ENCODE peak calls at places on chromosomes 3 and 15, in nine cellular contexts. One of them, this sample, is unnamed.

GRCh38 chr15:77144028-77144427 is 73.1 kb upstream of the TSPAN3 start:
- DNase-seq in body of pancreas: no peak
- DNase-seq in HT1080: no peak
- DNase-seq in stimulated activated CD8-positive, alpha-beta memory T cell treated with anti-CD3 and anti-CD28 coated beads, Interleukin-2, amount 100 ng/mL, for 1 hour: no peak
- DNase-seq in activated CD4-positive, alpha-beta T cell treated with anti-CD3 and anti-CD28 coated beads, Interleukin-2, amount 50 U/mL, for 24 hours: no peak
- DNase-seq in non-pigmented ciliary epithelial cell: no peak
- DNase-seq in posterior vena cava: no peak
- DNase-seq in mucosa of descending colon: no peak
- DNase-seq in AG09309: peak; percentile 20
- DNase-seq in this sample: no peak

GRCh38 chr3:14857506-14857905 is 38.7 kb downstream of the FGD5 start:
- DNase-seq in body of pancreas: no peak
- DNase-seq in HT1080: no peak
- DNase-seq in stimulated activated CD8-positive, alpha-beta memory T cell treated with anti-CD3 and anti-CD28 coated beads, Interleukin-2, amount 100 ng/mL, for 1 hour: no peak
- DNase-seq in activated CD4-positive, alpha-beta T cell treated with anti-CD3 and anti-CD28 coated beads, Interleukin-2, amount 50 U/mL, for 24 hours: no peak
- DNase-seq in non-pigmented ciliary epithelial cell: no peak
- DNase-seq in posterior vena cava: no peak
- DNase-seq in mucosa of descending colon: no peak
- DNase-seq in AG09309: no peak
- DNase-seq in this sample: no peak

GRCh38 chr3:72449551-72449950 is 398.7 kb downstream of the SHQ1 start:
- DNase-seq in body of pancreas: no peak
- DNase-seq in HT1080: no peak
- DNase-seq in stimulated activated CD8-positive, alpha-beta memory T cell treated with anti-CD3 and anti-CD28 coated beads, Interleukin-2, amount 100 ng/mL, for 1 hour: no peak
- DNase-seq in activated CD4-positive, alpha-beta T cell treated with anti-CD3 and anti-CD28 coated beads, Interleukin-2, amount 50 U/mL, for 24 hours: no peak
- DNase-seq in non-pigmented ciliary epithelial cell: peak; percentile 28
- DNase-seq in posterior vena cava: no peak
- DNase-seq in mucosa of descending colon: no peak
- DNase-seq in AG09309: peak; percentile 71
- DNase-seq in this sample: no peak

GRCh38 chr15:76973362-76973743 is 21.6 kb upstream of the PSTPIP1 start:
- DNase-seq in body of pancreas: peak; percentile 39
- DNase-seq in HT1080: peak; percentile 42
- DNase-seq in stimulated activated CD8-positive, alpha-beta memory T cell treated with anti-CD3 and anti-CD28 coated beads, Interleukin-2, amount 100 ng/mL, for 1 hour: peak; percentile 33
- DNase-seq in activated CD4-positive, alpha-beta T cell treated with anti-CD3 and anti-CD28 coated beads, Interleukin-2, amount 50 U/mL, for 24 hours: peak; percentile 37
- DNase-seq in non-pigmented ciliary epithelial cell: no peak
- DNase-seq in posterior vena cava: no peak
- DNase-seq in mucosa of descending colon: peak; percentile 43
- DNase-seq in AG09309: no peak
- DNase-seq in this sample: no peak

GRCh38 chr3:126339466-126339865 is 17.7 kb downstream of the KLF15 start:
- DNase-seq in body of pancreas: no peak
- DNase-seq in HT1080: no peak
- DNase-seq in stimulated activated CD8-positive, alpha-beta memory T cell treated with anti-CD3 and anti-CD28 coated beads, Interleukin-2, amount 100 ng/mL, for 1 hour: no peak
- DNase-seq in activated CD4-positive, alpha-beta T cell treated with anti-CD3 and anti-CD28 coated beads, Interleukin-2, amount 50 U/mL, for 24 hours: no peak
- DNase-seq in non-pigmented ciliary epithelial cell: no peak
- DNase-seq in posterior vena cava: peak; percentile 36
- DNase-seq in mucosa of descending colon: no peak
- DNase-seq in AG09309: no peak
- DNase-seq in this sample: no peak

GRCh38 chr3:101229681-101230080 is 90.7 kb downstream of the IMPG2 start:
- DNase-seq in body of pancreas: no peak
- DNase-seq in HT1080: peak; percentile 17
- DNase-seq in stimulated activated CD8-positive, alpha-beta memory T cell treated with anti-CD3 and anti-CD28 coated beads, Interleukin-2, amount 100 ng/mL, for 1 hour: no peak
- DNase-seq in activated CD4-positive, alpha-beta T cell treated with anti-CD3 and anti-CD28 coated beads, Interleukin-2, amount 50 U/mL, for 24 hours: no peak
- DNase-seq in non-pigmented ciliary epithelial cell: no peak
- DNase-seq in posterior vena cava: no peak
- DNase-seq in mucosa of descending colon: peak; percentile 10
- DNase-seq in AG09309: no peak
- DNase-seq in this sample: no peak

GRCh38 chr3:44915702-44916438 is 41.5 kb downstream of the TGM4 start:
- DNase-seq in body of pancreas: no peak
- DNase-seq in HT1080: peak; percentile 20
- DNase-seq in stimulated activated CD8-positive, alpha-beta memory T cell treated with anti-CD3 and anti-CD28 coated beads, Interleukin-2, amount 100 ng/mL, for 1 hour: no peak
- DNase-seq in activated CD4-positive, alpha-beta T cell treated with anti-CD3 and anti-CD28 coated beads, Interleukin-2, amount 50 U/mL, for 24 hours: no peak
- DNase-seq in non-pigmented ciliary epithelial cell: no peak
- DNase-seq in posterior vena cava: no peak
- DNase-seq in mucosa of descending colon: no peak
- DNase-seq in AG09309: no peak
- DNase-seq in this sample: no peak

GRCh38 chr3:189985938-189986337 is 134.8 kb downstream of the P3H2 start:
- DNase-seq in body of pancreas: no peak
- DNase-seq in HT1080: no peak
- DNase-seq in stimulated activated CD8-positive, alpha-beta memory T cell treated with anti-CD3 and anti-CD28 coated beads, Interleukin-2, amount 100 ng/mL, for 1 hour: no peak
- DNase-seq in activated CD4-positive, alpha-beta T cell treated with anti-CD3 and anti-CD28 coated beads, Interleukin-2, amount 50 U/mL, for 24 hours: no peak
- DNase-seq in non-pigmented ciliary epithelial cell: no peak
- DNase-seq in posterior vena cava: no peak
- DNase-seq in mucosa of descending colon: no peak
- DNase-seq in AG09309: no peak
- DNase-seq in this sample: no peak

GRCh38 chr15:82750831-82751181 is 41.1 kb upstream of the AP3B2 start:
- DNase-seq in body of pancreas: peak; percentile 12
- DNase-seq in HT1080: no peak
- DNase-seq in stimulated activated CD8-positive, alpha-beta memory T cell treated with anti-CD3 and anti-CD28 coated beads, Interleukin-2, amount 100 ng/mL, for 1 hour: no peak
- DNase-seq in activated CD4-positive, alpha-beta T cell treated with anti-CD3 and anti-CD28 coated beads, Interleukin-2, amount 50 U/mL, for 24 hours: no peak
- DNase-seq in non-pigmented ciliary epithelial cell: no peak
- DNase-seq in posterior vena cava: no peak
- DNase-seq in mucosa of descending colon: no peak
- DNase-seq in AG09309: no peak
- DNase-seq in this sample: no peak

GRCh38 chr3:134956395-134956794 is 161.3 kb downstream of the EPHB1 start:
- DNase-seq in body of pancreas: no peak
- DNase-seq in HT1080: no peak
- DNase-seq in stimulated activated CD8-positive, alpha-beta memory T cell treated with anti-CD3 and anti-CD28 coated beads, Interleukin-2, amount 100 ng/mL, for 1 hour: no peak
- DNase-seq in activated CD4-positive, alpha-beta T cell treated with anti-CD3 and anti-CD28 coated beads, Interleukin-2, amount 50 U/mL, for 24 hours: no peak
- DNase-seq in non-pigmented ciliary epithelial cell: no peak
- DNase-seq in posterior vena cava: no peak
- DNase-seq in mucosa of descending colon: no peak
- DNase-seq in AG09309: no peak
- DNase-seq in this sample: no peak

GRCh38 chr15:58551084-58551763 is 119.4 kb downstream of the LIPC start:
- DNase-seq in body of pancreas: no peak
- DNase-seq in HT1080: no peak
- DNase-seq in stimulated activated CD8-positive, alpha-beta memory T cell treated with anti-CD3 and anti-CD28 coated beads, Interleukin-2, amount 100 ng/mL, for 1 hour: no peak
- DNase-seq in activated CD4-positive, alpha-beta T cell treated with anti-CD3 and anti-CD28 coated beads, Interleukin-2, amount 50 U/mL, for 24 hours: no peak
- DNase-seq in non-pigmented ciliary epithelial cell: no peak
- DNase-seq in posterior vena cava: no peak
- DNase-seq in mucosa of descending colon: no peak
- DNase-seq in AG09309: no peak
- DNase-seq in this sample: peak; percentile 14

GRCh38 chr3:172096881-172097420 is 57.6 kb downstream of the FNDC3B start:
- DNase-seq in body of pancreas: peak; percentile 81
- DNase-seq in HT1080: peak; percentile 46
- DNase-seq in stimulated activated CD8-positive, alpha-beta memory T cell treated with anti-CD3 and anti-CD28 coated beads, Interleukin-2, amount 100 ng/mL, for 1 hour: no peak
- DNase-seq in activated CD4-positive, alpha-beta T cell treated with anti-CD3 and anti-CD28 coated beads, Interleukin-2, amount 50 U/mL, for 24 hours: no peak
- DNase-seq in non-pigmented ciliary epithelial cell: peak; percentile 46
- DNase-seq in posterior vena cava: no peak
- DNase-seq in mucosa of descending colon: no peak
- DNase-seq in AG09309: no peak
- DNase-seq in this sample: peak; percentile 62

GRCh38 chr3:155995525-155996370 is 124.6 kb upstream of the KCNAB1 start:
- DNase-seq in body of pancreas: no peak
- DNase-seq in HT1080: peak; percentile 48
- DNase-seq in stimulated activated CD8-positive, alpha-beta memory T cell treated with anti-CD3 and anti-CD28 coated beads, Interleukin-2, amount 100 ng/mL, for 1 hour: no peak
- DNase-seq in activated CD4-positive, alpha-beta T cell treated with anti-CD3 and anti-CD28 coated beads, Interleukin-2, amount 50 U/mL, for 24 hours: no peak
- DNase-seq in non-pigmented ciliary epithelial cell: peak; percentile 48
- DNase-seq in posterior vena cava: no peak
- DNase-seq in mucosa of descending colon: no peak
- DNase-seq in AG09309: peak; percentile 23
- DNase-seq in this sample: no peak

GRCh38 chr3:10551139-10551538 is 45.8 kb upstream of the ATP2B2 start:
- DNase-seq in body of pancreas: no peak
- DNase-seq in HT1080: no peak
- DNase-seq in stimulated activated CD8-positive, alpha-beta memory T cell treated with anti-CD3 and anti-CD28 coated beads, Interleukin-2, amount 100 ng/mL, for 1 hour: no peak
- DNase-seq in activated CD4-positive, alpha-beta T cell treated with anti-CD3 and anti-CD28 coated beads, Interleukin-2, amount 50 U/mL, for 24 hours: no peak
- DNase-seq in non-pigmented ciliary epithelial cell: no peak
- DNase-seq in posterior vena cava: no peak
- DNase-seq in mucosa of descending colon: no peak
- DNase-seq in AG09309: no peak
- DNase-seq in this sample: no peak

GRCh38 chr3:131535596-131535995 is 32.8 kb upstream of the MRPL3 start:
- DNase-seq in body of pancreas: no peak
- DNase-seq in HT1080: peak; percentile 90
- DNase-seq in stimulated activated CD8-positive, alpha-beta memory T cell treated with anti-CD3 and anti-CD28 coated beads, Interleukin-2, amount 100 ng/mL, for 1 hour: no peak
- DNase-seq in activated CD4-positive, alpha-beta T cell treated with anti-CD3 and anti-CD28 coated beads, Interleukin-2, amount 50 U/mL, for 24 hours: no peak
- DNase-seq in non-pigmented ciliary epithelial cell: peak; percentile 9
- DNase-seq in posterior vena cava: no peak
- DNase-seq in mucosa of descending colon: no peak
- DNase-seq in AG09309: peak; percentile 41
- DNase-seq in this sample: no peak

GRCh38 chr3:44647771-44648170 is 761 bp upstream of the ZNF35 start:
- DNase-seq in body of pancreas: no peak
- DNase-seq in HT1080: no peak
- DNase-seq in stimulated activated CD8-positive, alpha-beta memory T cell treated with anti-CD3 and anti-CD28 coated beads, Interleukin-2, amount 100 ng/mL, for 1 hour: no peak
- DNase-seq in activated CD4-positive, alpha-beta T cell treated with anti-CD3 and anti-CD28 coated beads, Interleukin-2, amount 50 U/mL, for 24 hours: no peak
- DNase-seq in non-pigmented ciliary epithelial cell: no peak
- DNase-seq in posterior vena cava: no peak
- DNase-seq in mucosa of descending colon: no peak
- DNase-seq in AG09309: no peak
- DNase-seq in this sample: no peak

GRCh38 chr3:125075738-125076137 is 19.9 kb upstream of the HEG1 start:
- DNase-seq in body of pancreas: no peak
- DNase-seq in HT1080: no peak
- DNase-seq in stimulated activated CD8-positive, alpha-beta memory T cell treated with anti-CD3 and anti-CD28 coated beads, Interleukin-2, amount 100 ng/mL, for 1 hour: no peak
- DNase-seq in activated CD4-positive, alpha-beta T cell treated with anti-CD3 and anti-CD28 coated beads, Interleukin-2, amount 50 U/mL, for 24 hours: no peak
- DNase-seq in non-pigmented ciliary epithelial cell: no peak
- DNase-seq in posterior vena cava: no peak
- DNase-seq in mucosa of descending colon: no peak
- DNase-seq in AG09309: no peak
- DNase-seq in this sample: no peak

GRCh38 chr15:23497710-23498111 is 50.7 kb upstream of the GOLGA6L2 start:
- DNase-seq in body of pancreas: no peak
- DNase-seq in HT1080: no peak
- DNase-seq in stimulated activated CD8-positive, alpha-beta memory T cell treated with anti-CD3 and anti-CD28 coated beads, Interleukin-2, amount 100 ng/mL, for 1 hour: no peak
- DNase-seq in activated CD4-positive, alpha-beta T cell treated with anti-CD3 and anti-CD28 coated beads, Interleukin-2, amount 50 U/mL, for 24 hours: no peak
- DNase-seq in non-pigmented ciliary epithelial cell: no peak
- DNase-seq in posterior vena cava: no peak
- DNase-seq in mucosa of descending colon: peak; percentile 7
- DNase-seq in AG09309: no peak
- DNase-seq in this sample: no peak

GRCh38 chr3:13088020-13089006 is 15.1 kb upstream of the IQSEC1 start:
- DNase-seq in body of pancreas: peak; percentile 22
- DNase-seq in HT1080: no peak
- DNase-seq in stimulated activated CD8-positive, alpha-beta memory T cell treated with anti-CD3 and anti-CD28 coated beads, Interleukin-2, amount 100 ng/mL, for 1 hour: no peak
- DNase-seq in activated CD4-positive, alpha-beta T cell treated with anti-CD3 and anti-CD28 coated beads, Interleukin-2, amount 50 U/mL, for 24 hours: no peak
- DNase-seq in non-pigmented ciliary epithelial cell: no peak
- DNase-seq in posterior vena cava: no peak
- DNase-seq in mucosa of descending colon: no peak
- DNase-seq in AG09309: no peak
- DNase-seq in this sample: no peak

GRCh38 chr3:172317984-172318383 is 130.3 kb downstream of the GHSR start:
- DNase-seq in body of pancreas: peak; percentile 65
- DNase-seq in HT1080: peak; percentile 97
- DNase-seq in stimulated activated CD8-positive, alpha-beta memory T cell treated with anti-CD3 and anti-CD28 coated beads, Interleukin-2, amount 100 ng/mL, for 1 hour: no peak
- DNase-seq in activated CD4-positive, alpha-beta T cell treated with anti-CD3 and anti-CD28 coated beads, Interleukin-2, amount 50 U/mL, for 24 hours: no peak
- DNase-seq in non-pigmented ciliary epithelial cell: peak; percentile 78
- DNase-seq in posterior vena cava: peak; percentile 85
- DNase-seq in mucosa of descending colon: peak; percentile 63
- DNase-seq in AG09309: peak; percentile 81
- DNase-seq in this sample: no peak

GRCh38 chr3:36954452-36955134 is 9.7 kb upstream of the TRANK1 start:
- DNase-seq in body of pancreas: no peak
- DNase-seq in HT1080: no peak
- DNase-seq in stimulated activated CD8-positive, alpha-beta memory T cell treated with anti-CD3 and anti-CD28 coated beads, Interleukin-2, amount 100 ng/mL, for 1 hour: no peak
- DNase-seq in activated CD4-positive, alpha-beta T cell treated with anti-CD3 and anti-CD28 coated beads, Interleukin-2, amount 50 U/mL, for 24 hours: no peak
- DNase-seq in non-pigmented ciliary epithelial cell: no peak
- DNase-seq in posterior vena cava: no peak
- DNase-seq in mucosa of descending colon: peak; percentile 54
- DNase-seq in AG09309: no peak
- DNase-seq in this sample: no peak

GRCh38 chr3:99625643-99626414 is 12.6 kb upstream of the COL8A1 start:
- DNase-seq in body of pancreas: no peak
- DNase-seq in HT1080: no peak
- DNase-seq in stimulated activated CD8-positive, alpha-beta memory T cell treated with anti-CD3 and anti-CD28 coated beads, Interleukin-2, amount 100 ng/mL, for 1 hour: no peak
- DNase-seq in activated CD4-positive, alpha-beta T cell treated with anti-CD3 and anti-CD28 coated beads, Interleukin-2, amount 50 U/mL, for 24 hours: no peak
- DNase-seq in non-pigmented ciliary epithelial cell: no peak
- DNase-seq in posterior vena cava: no peak
- DNase-seq in mucosa of descending colon: no peak
- DNase-seq in AG09309: no peak
- DNase-seq in this sample: no peak

GRCh38 chr3:112078125-112079083 is 7.8 kb upstream of the C3orf52 start:
- DNase-seq in body of pancreas: no peak
- DNase-seq in HT1080: no peak
- DNase-seq in stimulated activated CD8-positive, alpha-beta memory T cell treated with anti-CD3 and anti-CD28 coated beads, Interleukin-2, amount 100 ng/mL, for 1 hour: no peak
- DNase-seq in activated CD4-positive, alpha-beta T cell treated with anti-CD3 and anti-CD28 coated beads, Interleukin-2, amount 50 U/mL, for 24 hours: no peak
- DNase-seq in non-pigmented ciliary epithelial cell: no peak
- DNase-seq in posterior vena cava: no peak
- DNase-seq in mucosa of descending colon: no peak
- DNase-seq in AG09309: no peak
- DNase-seq in this sample: no peak

GRCh38 chr3:124885466-124886167 is 1.5 kb downstream of the ITGB5 start:
- DNase-seq in body of pancreas: no peak
- DNase-seq in HT1080: peak; percentile 36
- DNase-seq in stimulated activated CD8-positive, alpha-beta memory T cell treated with anti-CD3 and anti-CD28 coated beads, Interleukin-2, amount 100 ng/mL, for 1 hour: no peak
- DNase-seq in activated CD4-positive, alpha-beta T cell treated with anti-CD3 and anti-CD28 coated beads, Interleukin-2, amount 50 U/mL, for 24 hours: no peak
- DNase-seq in non-pigmented ciliary epithelial cell: no peak
- DNase-seq in posterior vena cava: peak; percentile 61
- DNase-seq in mucosa of descending colon: no peak
- DNase-seq in AG09309: no peak
- DNase-seq in this sample: no peak

GRCh38 chr15:43509923-43510229 is 7.5 kb upstream of the MAP1A start:
- DNase-seq in body of pancreas: no peak
- DNase-seq in HT1080: peak; percentile 29
- DNase-seq in stimulated activated CD8-positive, alpha-beta memory T cell treated with anti-CD3 and anti-CD28 coated beads, Interleukin-2, amount 100 ng/mL, for 1 hour: no peak
- DNase-seq in activated CD4-positive, alpha-beta T cell treated with anti-CD3 and anti-CD28 coated beads, Interleukin-2, amount 50 U/mL, for 24 hours: no peak
- DNase-seq in non-pigmented ciliary epithelial cell: no peak
- DNase-seq in posterior vena cava: no peak
- DNase-seq in mucosa of descending colon: no peak
- DNase-seq in AG09309: no peak
- DNase-seq in this sample: no peak

GRCh38 chr3:58404396-58404795 is 29.2 kb downstream of the PDHB start:
- DNase-seq in body of pancreas: no peak
- DNase-seq in HT1080: peak; percentile 61
- DNase-seq in stimulated activated CD8-positive, alpha-beta memory T cell treated with anti-CD3 and anti-CD28 coated beads, Interleukin-2, amount 100 ng/mL, for 1 hour: no peak
- DNase-seq in activated CD4-positive, alpha-beta T cell treated with anti-CD3 and anti-CD28 coated beads, Interleukin-2, amount 50 U/mL, for 24 hours: no peak
- DNase-seq in non-pigmented ciliary epithelial cell: peak; percentile 71
- DNase-seq in posterior vena cava: no peak
- DNase-seq in mucosa of descending colon: no peak
- DNase-seq in AG09309: no peak
- DNase-seq in this sample: no peak

GRCh38 chr15:100642217-100642949 is 40.0 kb downstream of the ASB7 start:
- DNase-seq in body of pancreas: no peak
- DNase-seq in HT1080: no peak
- DNase-seq in stimulated activated CD8-positive, alpha-beta memory T cell treated with anti-CD3 and anti-CD28 coated beads, Interleukin-2, amount 100 ng/mL, for 1 hour: no peak
- DNase-seq in activated CD4-positive, alpha-beta T cell treated with anti-CD3 and anti-CD28 coated beads, Interleukin-2, amount 50 U/mL, for 24 hours: no peak
- DNase-seq in non-pigmented ciliary epithelial cell: no peak
- DNase-seq in posterior vena cava: no peak
- DNase-seq in mucosa of descending colon: no peak
- DNase-seq in AG09309: no peak
- DNase-seq in this sample: no peak

GRCh38 chr3:149658444-149659172 is 783 bp upstream of the WWTR1 start:
- DNase-seq in body of pancreas: peak; percentile 73
- DNase-seq in HT1080: peak; percentile 87
- DNase-seq in stimulated activated CD8-positive, alpha-beta memory T cell treated with anti-CD3 and anti-CD28 coated beads, Interleukin-2, amount 100 ng/mL, for 1 hour: no peak
- DNase-seq in activated CD4-positive, alpha-beta T cell treated with anti-CD3 and anti-CD28 coated beads, Interleukin-2, amount 50 U/mL, for 24 hours: no peak
- DNase-seq in non-pigmented ciliary epithelial cell: no peak
- DNase-seq in posterior vena cava: peak; percentile 93
- DNase-seq in mucosa of descending colon: peak; percentile 59
- DNase-seq in AG09309: no peak
- DNase-seq in this sample: peak; percentile 70

This sample was measured in stomach.